ENCODE peak calls at places on chromosomes 1 and 21, in seven cellular contexts. One of them, this sample, is unnamed.

GRCh38 chr1:240491156-240491555 is 120.8 kb downstream of the GREM2 start:
- DNase-seq in RWPE1: peak; percentile 15
- DNase-seq in heart left ventricle: no peak
- DNase-seq in stomach: no peak
- DNase-seq in colonic mucosa: no peak
- DNase-seq in left ventricle myocardium inferior: no peak
- DNase-seq in thoracic aorta: no peak
- DNase-seq in this sample: no peak

GRCh38 chr1:231964955-231965354 is 338.4 kb downstream of the DISC1 start:
- DNase-seq in colonic mucosa: no peak
- DNase-seq in thoracic aorta: no peak
- DNase-seq in stomach: no peak
- DNase-seq in heart left ventricle: no peak
- DNase-seq in left ventricle myocardium inferior: no peak
- DNase-seq in RWPE1: no peak
- DNase-seq in this sample: no peak

GRCh38 chr1:30738670-30739559 is 15.5 kb upstream of the MATN1 start:
- DNase-seq in thoracic aorta: no peak
- DNase-seq in left ventricle myocardium inferior: no peak
- DNase-seq in colonic mucosa: no peak
- DNase-seq in RWPE1: no peak
- DNase-seq in stomach: no peak
- DNase-seq in heart left ventricle: no peak
- DNase-seq in this sample: no peak

GRCh38 chr1:230713138-230713537 is 784 bp downstream of the AGT start:
- DNase-seq in RWPE1: no peak
- DNase-seq in stomach: no peak
- DNase-seq in heart left ventricle: no peak
- DNase-seq in thoracic aorta: no peak
- DNase-seq in left ventricle myocardium inferior: no peak
- DNase-seq in colonic mucosa: no peak
- DNase-seq in this sample: no peak

GRCh38 chr1:223844521-223844961 is 1.2 kb downstream of the TP53BP2 start:
- DNase-seq in thoracic aorta: no peak
- DNase-seq in stomach: no peak
- DNase-seq in left ventricle myocardium inferior: no peak
- DNase-seq in colonic mucosa: no peak
- DNase-seq in heart left ventricle: no peak
- DNase-seq in RWPE1: no peak
- DNase-seq in this sample: no peak

GRCh38 chr1:3819626-3820245 is 23.4 kb upstream of the LRRC47 start:
- DNase-seq in RWPE1: peak; percentile 26
- DNase-seq in colonic mucosa: no peak
- DNase-seq in stomach: no peak
- DNase-seq in thoracic aorta: no peak
- DNase-seq in left ventricle myocardium inferior: no peak
- DNase-seq in heart left ventricle: no peak
- DNase-seq in this sample: no peak

GRCh38 chr1:173095632-173096031 is 44.9 kb upstream of the TNFSF18 start:
- DNase-seq in RWPE1: no peak
- DNase-seq in stomach: no peak
- DNase-seq in colonic mucosa: no peak
- DNase-seq in heart left ventricle: no peak
- DNase-seq in thoracic aorta: no peak
- DNase-seq in left ventricle myocardium inferior: no peak
- DNase-seq in this sample: no peak

GRCh38 chr1:108569097-108569728 is 9.3 kb downstream of the EEIG2 start:
- DNase-seq in stomach: no peak
- DNase-seq in thoracic aorta: no peak
- DNase-seq in heart left ventricle: no peak
- DNase-seq in left ventricle myocardium inferior: no peak
- DNase-seq in RWPE1: no peak
- DNase-seq in colonic mucosa: no peak
- DNase-seq in this sample: no peak

GRCh38 chr1:63678200-63678599 is 85.0 kb downstream of the PGM1 start:
- DNase-seq in stomach: no peak
- DNase-seq in RWPE1: no peak
- DNase-seq in left ventricle myocardium inferior: no peak
- DNase-seq in heart left ventricle: no peak
- DNase-seq in colonic mucosa: no peak
- DNase-seq in thoracic aorta: no peak
- DNase-seq in this sample: no peak

GRCh38 chr1:201288765-201289164 is 5.5 kb downstream of the PKP1 start:
- DNase-seq in thoracic aorta: no peak
- DNase-seq in heart left ventricle: no peak
- DNase-seq in stomach: no peak
- DNase-seq in RWPE1: peak; percentile 68
- DNase-seq in colonic mucosa: no peak
- DNase-seq in left ventricle myocardium inferior: no peak
- DNase-seq in this sample: no peak
- H3K27ac ChIP-seq in thoracic aorta: no peak overlapping the region
- H3K27ac ChIP-seq in heart left ventricle: no peak overlapping the region
- H3K27ac ChIP-seq in stomach: no peak overlapping the region
- H3K27ac ChIP-seq in RWPE1: peak overlapping the region; percentile 97
- H3K27ac ChIP-seq in colonic mucosa: no peak overlapping the region
- H3K27ac ChIP-seq in left ventricle myocardium inferior: no peak overlapping the region
- H3K27ac ChIP-seq in this sample: no peak overlapping the region

GRCh38 chr1:46595127-46595526 is 8.9 kb downstream of the MKNK1 start:
- DNase-seq in colonic mucosa: peak; percentile 50
- DNase-seq in thoracic aorta: no peak
- DNase-seq in heart left ventricle: peak; percentile 77
- DNase-seq in left ventricle myocardium inferior: peak; percentile 77
- DNase-seq in stomach: no peak
- DNase-seq in RWPE1: no peak
- DNase-seq in this sample: no peak
- H3K27ac ChIP-seq in colonic mucosa: peak overlapping the region; percentile 47
- H3K27ac ChIP-seq in thoracic aorta: no peak overlapping the region
- H3K27ac ChIP-seq in heart left ventricle: peak overlapping the region; percentile 40
- H3K27ac ChIP-seq in left ventricle myocardium inferior: peak overlapping the region; percentile 62
- H3K27ac ChIP-seq in stomach: peak overlapping the region; percentile 66
- H3K27ac ChIP-seq in RWPE1: no peak overlapping the region
- H3K27ac ChIP-seq in this sample: no peak overlapping the region

GRCh38 chr21:26115899-26116298 is 54.7 kb downstream of the APP start:
- DNase-seq in thoracic aorta: no peak
- DNase-seq in RWPE1: no peak
- DNase-seq in left ventricle myocardium inferior: no peak
- DNase-seq in colonic mucosa: no peak
- DNase-seq in stomach: no peak
- DNase-seq in heart left ventricle: no peak
- DNase-seq in this sample: no peak
- H3K27ac ChIP-seq in thoracic aorta: no peak overlapping the region
- H3K27ac ChIP-seq in RWPE1: no peak overlapping the region
- H3K27ac ChIP-seq in left ventricle myocardium inferior: peak overlapping the region; percentile 84
- H3K27ac ChIP-seq in colonic mucosa: no peak overlapping the region
- H3K27ac ChIP-seq in stomach: no peak overlapping the region
- H3K27ac ChIP-seq in heart left ventricle: peak overlapping the region; percentile 60
- H3K27ac ChIP-seq in this sample: no peak overlapping the region

GRCh38 chr1:206960676-206961386 is 9.4 kb downstream of the FCAMR start:
- DNase-seq in left ventricle myocardium inferior: no peak
- DNase-seq in stomach: no peak
- DNase-seq in thoracic aorta: no peak
- DNase-seq in RWPE1: no peak
- DNase-seq in colonic mucosa: no peak
- DNase-seq in heart left ventricle: no peak
- DNase-seq in this sample: no peak

GRCh38 chr1:206963119-206963712 is 7.0 kb downstream of the FCAMR start:
- DNase-seq in left ventricle myocardium inferior: no peak
- DNase-seq in heart left ventricle: no peak
- DNase-seq in colonic mucosa: no peak
- DNase-seq in RWPE1: no peak
- DNase-seq in stomach: no peak
- DNase-seq in thoracic aorta: no peak
- DNase-seq in this sample: no peak

GRCh38 chr1:206963740-206964139 is 6.5 kb downstream of the FCAMR start:
- DNase-seq in colonic mucosa: no peak
- DNase-seq in RWPE1: no peak
- DNase-seq in heart left ventricle: no peak
- DNase-seq in thoracic aorta: no peak
- DNase-seq in left ventricle myocardium inferior: no peak
- DNase-seq in stomach: no peak
- DNase-seq in this sample: no peak

GRCh38 chr1:206961668-206962067 is 8.6 kb downstream of the FCAMR start:
- DNase-seq in heart left ventricle: no peak
- DNase-seq in stomach: no peak
- DNase-seq in left ventricle myocardium inferior: no peak
- DNase-seq in RWPE1: peak; percentile 89
- DNase-seq in thoracic aorta: no peak
- DNase-seq in colonic mucosa: no peak
- DNase-seq in this sample: no peak

DNA sequence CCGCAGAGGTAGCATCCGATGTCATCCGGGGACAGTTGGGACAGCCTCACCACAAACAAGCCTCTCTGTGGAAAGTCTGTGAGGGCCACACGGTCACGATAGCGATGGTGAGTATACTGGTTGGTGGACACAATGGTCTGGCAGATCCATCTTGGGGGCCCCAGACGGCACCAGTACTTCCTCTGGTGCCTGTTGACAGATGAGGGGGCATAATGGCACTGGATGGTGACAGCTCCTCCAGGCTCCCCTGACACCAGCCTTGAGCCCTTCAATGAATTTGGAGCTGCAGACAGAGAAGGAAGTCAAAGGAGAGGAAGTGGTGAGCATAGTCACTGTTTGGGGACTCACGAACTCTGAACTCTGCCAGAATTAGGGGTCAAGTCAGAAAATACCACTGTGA is 8.0 kb downstream of the FCAMR start:
- DNase-seq in left ventricle myocardium inferior: no peak
- DNase-seq in heart left ventricle: no peak
- DNase-seq in RWPE1: no peak
- DNase-seq in stomach: no peak
- DNase-seq in thoracic aorta: no peak
- DNase-seq in colonic mucosa: no peak
- DNase-seq in this sample: no peak
- H3K27ac ChIP-seq in left ventricle myocardium inferior: no peak overlapping the region
- H3K27ac ChIP-seq in heart left ventricle: no peak overlapping the region
- H3K27ac ChIP-seq in RWPE1: no peak overlapping the region
- H3K27ac ChIP-seq in stomach: no peak overlapping the region
- H3K27ac ChIP-seq in thoracic aorta: no peak overlapping the region
- H3K27ac ChIP-seq in colonic mucosa: peak overlapping the region; percentile 51
- H3K27ac ChIP-seq in this sample: no peak overlapping the region

GRCh38 chr1:51636191-51636590 is 19.3 kb downstream of the OSBPL9 start:
- DNase-seq in RWPE1: no peak
- DNase-seq in thoracic aorta: no peak
- DNase-seq in heart left ventricle: no peak
- DNase-seq in colonic mucosa: no peak
- DNase-seq in stomach: no peak
- DNase-seq in left ventricle myocardium inferior: no peak
- DNase-seq in this sample: no peak
- H3K27ac ChIP-seq in RWPE1: peak overlapping the region; percentile 64
- H3K27ac ChIP-seq in thoracic aorta: peak overlapping the region; percentile 87
- H3K27ac ChIP-seq in heart left ventricle: no peak overlapping the region
- H3K27ac ChIP-seq in colonic mucosa: no peak overlapping the region
- H3K27ac ChIP-seq in stomach: no peak overlapping the region
- H3K27ac ChIP-seq in left ventricle myocardium inferior: no peak overlapping the region
- H3K27ac ChIP-seq in this sample: no peak overlapping the region

DNA sequence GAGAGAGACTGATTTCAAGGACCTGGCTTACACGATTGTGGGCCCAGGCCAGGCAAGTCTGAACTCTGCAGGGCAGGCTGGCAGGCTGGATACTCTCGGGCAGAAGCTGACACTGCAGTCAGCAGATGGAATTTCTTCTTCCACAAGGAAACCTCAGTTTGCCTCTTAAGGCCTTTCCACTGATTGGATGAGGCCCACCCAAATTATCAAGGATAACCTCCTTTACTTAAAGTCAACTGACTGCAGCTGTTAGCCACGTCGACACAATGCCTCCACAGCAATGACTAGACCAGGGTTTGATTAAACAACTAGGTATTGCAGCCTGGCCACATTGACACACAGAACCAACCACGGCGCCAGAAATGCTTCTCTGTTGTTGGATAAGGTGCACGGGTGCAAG is 130.5 kb downstream of the PSMG1 start:
- DNase-seq in colonic mucosa: no peak
- DNase-seq in stomach: no peak
- DNase-seq in left ventricle myocardium inferior: no peak
- DNase-seq in thoracic aorta: no peak
- DNase-seq in heart left ventricle: no peak
- DNase-seq in RWPE1: no peak
- DNase-seq in this sample: no peak
- H3K27ac ChIP-seq in colonic mucosa: no peak overlapping the region
- H3K27ac ChIP-seq in stomach: no peak overlapping the region
- H3K27ac ChIP-seq in left ventricle myocardium inferior: no peak overlapping the region
- H3K27ac ChIP-seq in thoracic aorta: no peak overlapping the region
- H3K27ac ChIP-seq in heart left ventricle: no peak overlapping the region
- H3K27ac ChIP-seq in RWPE1: peak overlapping the region; percentile 70
- H3K27ac ChIP-seq in this sample: no peak overlapping the region

GRCh38 chr1:27438621-27439061 is 46.2 kb downstream of the GPR3 start:
- DNase-seq in left ventricle myocardium inferior: no peak
- DNase-seq in RWPE1: no peak
- DNase-seq in thoracic aorta: no peak
- DNase-seq in heart left ventricle: no peak
- DNase-seq in stomach: no peak
- DNase-seq in colonic mucosa: no peak
- DNase-seq in this sample: no peak
- H3K27ac ChIP-seq in left ventricle myocardium inferior: peak overlapping the region; percentile 90
- H3K27ac ChIP-seq in RWPE1: no peak overlapping the region
- H3K27ac ChIP-seq in thoracic aorta: no peak overlapping the region
- H3K27ac ChIP-seq in heart left ventricle: peak overlapping the region; percentile 12
- H3K27ac ChIP-seq in stomach: peak overlapping the region; percentile 74
- H3K27ac ChIP-seq in colonic mucosa: peak overlapping the region; percentile 38
- H3K27ac ChIP-seq in this sample: peak overlapping the region; percentile 69

This sample was measured in CD4-positive, CD25-positive, alpha-beta regulatory T cell.